ENCODE peak calls at places on chromosomes 6 and 20, in five cellular contexts. One of them, this sample, is unnamed.

GRCh38 chr6:35148167-35148741 is 7.1 kb upstream of the TCP11 start:
- DNase-seq in activated effector memory CD4-positive, alpha-beta T cell treated with anti-CD3 and anti-CD28 coated beads, Interleukin-2, amount 50 U/mL, for 16 hours: no peak
- DNase-seq in foreskin fibroblast: peak; percentile 64
- DNase-seq in HuH-7: no peak
- DNase-seq in HCT116: no peak
- DNase-seq in this sample: no peak

GRCh38 chr6:170082531-170083187 is 208.2 kb downstream of the DLL1 start:
- DNase-seq in activated effector memory CD4-positive, alpha-beta T cell treated with anti-CD3 and anti-CD28 coated beads, Interleukin-2, amount 50 U/mL, for 16 hours: peak; percentile 44
- DNase-seq in foreskin fibroblast: no peak
- DNase-seq in HuH-7: no peak
- DNase-seq in HCT116: no peak
- DNase-seq in this sample: peak; percentile 25

GRCh38 chr20:52476074-52476751 is 284.6 kb upstream of the ZFP64 start:
- DNase-seq in activated effector memory CD4-positive, alpha-beta T cell treated with anti-CD3 and anti-CD28 coated beads, Interleukin-2, amount 50 U/mL, for 16 hours: no peak
- DNase-seq in foreskin fibroblast: no peak
- DNase-seq in HuH-7: no peak
- DNase-seq in HCT116: no peak
- DNase-seq in this sample: no peak

GRCh38 chr6:128463942-128464341 is 56.5 kb downstream of the PTPRK start:
- DNase-seq in activated effector memory CD4-positive, alpha-beta T cell treated with anti-CD3 and anti-CD28 coated beads, Interleukin-2, amount 50 U/mL, for 16 hours: no peak
- DNase-seq in foreskin fibroblast: no peak
- DNase-seq in HuH-7: no peak
- DNase-seq in HCT116: no peak
- DNase-seq in this sample: peak; percentile 50

GRCh38 chr6:135880066-135880972 is 28.8 kb downstream of the PDE7B start:
- DNase-seq in activated effector memory CD4-positive, alpha-beta T cell treated with anti-CD3 and anti-CD28 coated beads, Interleukin-2, amount 50 U/mL, for 16 hours: peak; percentile 68
- DNase-seq in foreskin fibroblast: peak; percentile 65
- DNase-seq in HuH-7: no peak
- DNase-seq in HCT116: no peak
- DNase-seq in this sample: no peak

GRCh38 chr6:158070513-158070912 is 88.8 kb downstream of the SYNJ2 start:
- DNase-seq in activated effector memory CD4-positive, alpha-beta T cell treated with anti-CD3 and anti-CD28 coated beads, Interleukin-2, amount 50 U/mL, for 16 hours: no peak
- DNase-seq in foreskin fibroblast: no peak
- DNase-seq in HuH-7: no peak
- DNase-seq in HCT116: no peak
- DNase-seq in this sample: no peak

GRCh38 chr6:153511896-153512496 is 380.9 kb upstream of the RGS17 start:
- DNase-seq in activated effector memory CD4-positive, alpha-beta T cell treated with anti-CD3 and anti-CD28 coated beads, Interleukin-2, amount 50 U/mL, for 16 hours: no peak
- DNase-seq in foreskin fibroblast: peak; percentile 0
- DNase-seq in HuH-7: peak; percentile 10
- DNase-seq in HCT116: peak; percentile 8
- DNase-seq in this sample: no peak

GRCh38 chr20:25148982-25149846 is 46.3 kb upstream of the ENTPD6 start:
- DNase-seq in activated effector memory CD4-positive, alpha-beta T cell treated with anti-CD3 and anti-CD28 coated beads, Interleukin-2, amount 50 U/mL, for 16 hours: no peak
- DNase-seq in foreskin fibroblast: peak; percentile 23
- DNase-seq in HuH-7: no peak
- DNase-seq in HCT116: no peak
- DNase-seq in this sample: no peak

GRCh38 chr6:39251406-39251805 is 22.1 kb upstream of the KCNK5 start:
- DNase-seq in activated effector memory CD4-positive, alpha-beta T cell treated with anti-CD3 and anti-CD28 coated beads, Interleukin-2, amount 50 U/mL, for 16 hours: no peak
- DNase-seq in foreskin fibroblast: no peak
- DNase-seq in HuH-7: no peak
- DNase-seq in HCT116: no peak
- DNase-seq in this sample: no peak

GRCh38 chr6:6711832-6712231 is 123.3 kb downstream of the LY86 start:
- DNase-seq in activated effector memory CD4-positive, alpha-beta T cell treated with anti-CD3 and anti-CD28 coated beads, Interleukin-2, amount 50 U/mL, for 16 hours: no peak
- DNase-seq in foreskin fibroblast: no peak
- DNase-seq in HuH-7: no peak
- DNase-seq in HCT116: no peak
- DNase-seq in this sample: no peak

GRCh38 chr6:84568971-84569370 is 195.4 kb downstream of the TBX18 start:
- DNase-seq in activated effector memory CD4-positive, alpha-beta T cell treated with anti-CD3 and anti-CD28 coated beads, Interleukin-2, amount 50 U/mL, for 16 hours: no peak
- DNase-seq in foreskin fibroblast: peak; percentile 46
- DNase-seq in HuH-7: peak; percentile 36
- DNase-seq in HCT116: peak; percentile 10
- DNase-seq in this sample: no peak

GRCh38 chr20:32984196-32984595 is 20.0 kb downstream of the SUN5 start:
- DNase-seq in activated effector memory CD4-positive, alpha-beta T cell treated with anti-CD3 and anti-CD28 coated beads, Interleukin-2, amount 50 U/mL, for 16 hours: no peak
- DNase-seq in foreskin fibroblast: no peak
- DNase-seq in HuH-7: no peak
- DNase-seq in HCT116: no peak
- DNase-seq in this sample: no peak

GRCh38 chr20:12825180-12825579 is 183.6 kb upstream of the SPTLC3 start:
- DNase-seq in activated effector memory CD4-positive, alpha-beta T cell treated with anti-CD3 and anti-CD28 coated beads, Interleukin-2, amount 50 U/mL, for 16 hours: no peak
- DNase-seq in foreskin fibroblast: no peak
- DNase-seq in HuH-7: no peak
- DNase-seq in HCT116: no peak
- DNase-seq in this sample: no peak

GRCh38 chr20:41087777-41088176 is 49.6 kb upstream of the PLCG1 start:
- DNase-seq in activated effector memory CD4-positive, alpha-beta T cell treated with anti-CD3 and anti-CD28 coated beads, Interleukin-2, amount 50 U/mL, for 16 hours: no peak
- DNase-seq in foreskin fibroblast: no peak
- DNase-seq in HuH-7: no peak
- DNase-seq in HCT116: no peak
- DNase-seq in this sample: no peak

GRCh38 chr6:24506814-24507520 is 12.2 kb downstream of the ALDH5A1 start:
- DNase-seq in activated effector memory CD4-positive, alpha-beta T cell treated with anti-CD3 and anti-CD28 coated beads, Interleukin-2, amount 50 U/mL, for 16 hours: no peak
- DNase-seq in foreskin fibroblast: no peak
- DNase-seq in HuH-7: no peak
- DNase-seq in HCT116: no peak
- DNase-seq in this sample: no peak

GRCh38 chr6:135860361-135860760 is 8.9 kb downstream of the PDE7B start:
- DNase-seq in activated effector memory CD4-positive, alpha-beta T cell treated with anti-CD3 and anti-CD28 coated beads, Interleukin-2, amount 50 U/mL, for 16 hours: no peak
- DNase-seq in foreskin fibroblast: no peak
- DNase-seq in HuH-7: no peak
- DNase-seq in HCT116: no peak
- DNase-seq in this sample: no peak

This sample was measured in Right ventricle myocardium inferior.